ENCODE peak calls at places on chromosome 1, in six cellular contexts. A is A549, G is suprapubic skin, R is GM12878, Y is upper lobe of left lung, E is stomach. M is an unnamed sample.

GRCh38 chr1:36151845-36152203 is 2.5 kb upstream of the TRAPPC3 start:
- DNase-seq in A (no peak), G (no peak), R (no peak), Y (no peak), E (no peak), M (no peak)

GRCh38 chr1:221188531-221188930 is 309.3 kb downstream of the HLX start:
- DNase-seq in A (no peak), G (no peak), R (no peak), Y (no peak), E (no peak), M (no peak)

GRCh38 chr1:40594187-40594531 is 62.7 kb downstream of the ZNF684 start:
- DNase-seq in A (no peak), G (no peak), R (no peak), Y (no peak), E (no peak), M (no peak)

GRCh38 chr1:3548156-3548893 is 63.0 kb downstream of the MEGF6 start:
- DNase-seq in A (no peak), G (no peak), R (no peak), Y (no peak), E (no peak), M (no peak)

GRCh38 chr1:42943166-42943565 is 15.5 kb downstream of the SLC2A1 start:
- DNase-seq in A (peak; percentile 89), G (no peak), R (no peak), Y (no peak), E (peak; percentile 91), M (no peak)

GRCh38 chr1:42844592-42845140 is 1.7 kb upstream of the ZNF691 start:
- DNase-seq in A (no peak), G (no peak), R (no peak), Y (no peak), E (no peak), M (no peak)

GRCh38 chr1:211788626-211789025 is 41.9 kb downstream of the LPGAT1 start:
- DNase-seq in A (no peak), G (no peak), R (no peak), Y (no peak), E (no peak), M (no peak)

GRCh38 chr1:31510853-31511789 is 65.2 kb upstream of the TINAGL1 start:
- DNase-seq in A (no peak), G (no peak), R (no peak), Y (no peak), E (no peak), M (no peak)

GRCh38 chr1:19387045-19387467 is 74.9 kb downstream of the SLC66A1 start:
- DNase-seq in A (no peak), G (no peak), R (no peak), Y (no peak), E (no peak), M (no peak)

GRCh38 chr1:155598842-155599331 is 11.1 kb upstream of the MSTO1 start:
- DNase-seq in A (no peak), G (no peak), R (no peak), Y (no peak), E (no peak), M (no peak)

GRCh38 chr1:31814631-31815306 is 1.1 kb downstream of the SPOCD1 start:
- DNase-seq in A (no peak), G (no peak), R (no peak), Y (peak; percentile 56), E (no peak), M (no peak)

GRCh38 chr1:37016121-37016520 is 18.2 kb downstream of the GRIK3 start:
- DNase-seq in A (no peak), G (no peak), R (no peak), Y (no peak), E (no peak), M (no peak)

GRCh38 chr1:119731741-119732430 is 20.2 kb downstream of the PHGDH start:
- DNase-seq in A (no peak), G (no peak), R (no peak), Y (no peak), E (no peak), M (no peak)

GRCh38 chr1:11563560-11564069 is 84.7 kb downstream of the DISP3 start:
- DNase-seq in A (no peak), G (no peak), R (no peak), Y (peak; percentile 49), E (no peak), M (no peak)

GRCh38 chr1:94011709-94012590 is 102.7 kb upstream of the GCLM start:
- DNase-seq in A (no peak), G (no peak), R (no peak), Y (no peak), E (no peak), M (no peak)

GRCh38 chr1:87084247-87084836 is 169.9 kb downstream of the HS2ST1 start:
- DNase-seq in A (peak; percentile 20), G (no peak), R (no peak), Y (no peak), E (no peak), M (no peak)

GRCh38 chr1:153386500-153386901 is 4.4 kb downstream of the S100A8 start:
- DNase-seq in A (no peak), G (no peak), R (no peak), Y (no peak), E (peak; percentile 29), M (no peak)

GRCh38 chr1:21283524-21283923 is 6.7 kb downstream of the ECE1 start:
- DNase-seq in A (no peak), G (no peak), R (no peak), Y (no peak), E (no peak), M (no peak)

GRCh38 chr1:66729130-66729922 is 22.9 kb upstream of the DYNLT5 start:
- DNase-seq in A (no peak), G (no peak), R (no peak), Y (no peak), E (no peak), M (no peak)

GRCh38 chr1:203048086-203048485 is 21.8 kb downstream of the PPFIA4 start:
- DNase-seq in A (no peak), G (no peak), R (no peak), Y (no peak), E (no peak), M (no peak)

GRCh38 chr1:160309183-160309535 is 24.2 kb upstream of the PEX19 start:
- DNase-seq in A (no peak), G (no peak), R (no peak), Y (no peak), E (no peak), M (no peak)

GRCh38 chr1:64532646-64533045 is 62.7 kb downstream of the CACHD1 start:
- DNase-seq in A (no peak), G (no peak), R (no peak), Y (no peak), E (no peak), M (no peak)

GRCh38 chr1:43035821-43036456 is 77.3 kb upstream of the SLC2A1 start:
- DNase-seq in A (no peak), G (no peak), R (no peak), Y (peak; percentile 61), E (no peak), M (no peak)

GRCh38 chr1:28756846-28757245 is 20.1 kb downstream of the YTHDF2 start:
- DNase-seq in A (no peak), G (no peak), R (no peak), Y (no peak), E (no peak), M (no peak)

GRCh38 chr1:206420471-206420870 is 49.8 kb upstream of the IKBKE start:
- DNase-seq in A (no peak), G (no peak), R (no peak), Y (no peak), E (no peak), M (no peak)

GRCh38 chr1:50271968-50272578 is 151.2 kb downstream of the DMRTA2 start:
- DNase-seq in A (peak; percentile 16), G (no peak), R (no peak), Y (no peak), E (peak; percentile 29), M (no peak)

DNA sequence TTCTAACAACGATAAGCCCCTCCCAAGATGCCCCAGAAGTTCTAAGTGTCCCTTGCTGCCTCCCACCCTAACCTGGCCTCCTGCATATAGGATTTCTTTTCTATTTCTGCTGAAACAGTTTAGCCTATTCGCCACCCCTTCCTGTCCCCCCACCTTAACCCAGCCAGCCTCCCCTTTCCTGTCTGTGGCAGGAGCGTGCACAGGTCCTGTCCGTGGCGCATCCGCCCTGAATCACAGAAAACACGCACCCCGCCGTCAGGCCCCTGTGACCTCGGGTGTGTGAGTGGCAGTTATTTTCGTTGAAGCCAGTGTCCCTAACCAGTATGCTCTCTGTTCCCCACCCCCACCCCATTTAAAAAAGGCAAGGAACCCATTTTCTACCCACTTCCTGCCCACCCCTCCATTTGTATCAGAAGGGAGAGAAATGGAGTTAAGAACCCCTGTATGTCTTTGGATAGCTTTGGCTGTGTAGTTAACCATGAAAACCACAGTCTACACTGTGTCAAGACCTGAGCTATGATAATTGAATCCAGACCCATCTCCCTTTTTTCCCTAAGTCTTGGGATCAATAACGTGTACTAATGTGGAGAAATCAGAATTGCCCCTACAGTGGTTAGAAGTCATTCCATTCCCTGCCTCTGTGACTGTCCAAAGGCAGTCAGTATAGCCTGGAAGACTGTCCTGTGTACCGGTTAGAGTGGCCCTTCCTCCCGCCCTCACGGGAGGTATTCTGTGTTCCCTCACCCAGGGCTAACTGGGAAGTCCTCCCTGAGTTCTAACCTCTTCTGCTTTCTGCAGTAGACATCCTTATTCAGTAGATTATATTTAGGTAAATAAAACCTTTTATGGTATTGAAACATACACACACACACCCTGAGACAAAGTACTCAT is 1.8 kb downstream of the PLEKHO1 start:
- DNase-seq in A (no peak), G (peak; percentile 65), R (no peak), Y (peak; percentile 65), E (peak; percentile 31), M (no peak)
- TF ChIP-seq POLR2A in A (no peak), G (no peak), R (peak; percentile 84), Y (no peak), E (no peak), M (no peak)

DNA sequence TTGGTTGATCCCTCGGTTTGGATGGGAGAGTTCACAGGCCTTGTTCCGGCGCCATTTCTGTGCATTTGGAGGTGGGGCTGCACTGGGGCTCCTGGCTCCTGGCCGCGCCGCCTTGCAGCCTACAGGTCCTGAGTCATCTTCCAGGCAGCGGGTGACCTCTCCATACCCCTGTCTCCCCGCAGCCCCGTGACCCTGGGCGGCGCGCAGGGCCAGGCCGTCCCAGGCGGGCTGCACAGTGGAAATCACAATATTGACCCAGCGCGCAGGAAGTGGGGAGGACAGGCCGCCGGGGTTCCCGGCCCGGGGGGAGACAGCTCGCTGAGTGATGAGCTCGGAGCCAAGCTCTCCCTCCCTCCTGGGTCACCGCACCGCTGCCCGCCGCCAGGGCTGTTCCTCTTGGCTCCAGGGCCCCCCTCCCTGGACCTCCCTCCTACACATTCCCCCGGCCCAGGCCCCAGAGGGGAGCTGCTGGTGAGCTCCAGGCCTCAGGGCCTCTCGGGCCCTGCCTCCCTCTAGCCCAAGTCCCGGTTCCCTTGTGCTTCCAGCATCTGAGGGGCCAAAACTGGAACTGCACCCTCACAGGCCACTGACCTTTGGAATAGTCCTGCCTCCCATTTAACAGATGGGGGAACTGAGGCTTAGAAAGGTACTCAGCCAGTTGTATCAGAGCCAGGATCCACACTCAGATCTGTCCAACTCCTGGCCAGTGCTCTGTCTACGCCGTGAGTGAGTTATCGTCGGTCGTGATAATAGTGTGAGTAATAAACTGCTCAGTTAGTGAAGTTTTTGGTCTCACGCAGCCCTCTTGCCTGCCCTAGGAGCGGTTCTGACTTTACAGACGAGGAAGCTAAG is 142.9 kb upstream of the WNT4 start:
- DNase-seq in A (no peak), G (no peak), R (no peak), Y (peak; percentile 83), E (peak; percentile 23), M (peak; percentile 71)
- TF ChIP-seq EP300 in A (no peak), G (no peak), R (no peak), Y (no peak), E (no peak), M (no peak)

GRCh38 chr1:234768569-234769283 is 158.7 kb upstream of the IRF2BP2 start:
- DNase-seq in A (no peak), G (no peak), R (no peak), Y (no peak), E (no peak), M (no peak)
- H3K4me1 ChIP-seq in A (peaks cover 18% of the 10 kb centered on the region), G (peaks cover 9% of the 10 kb centered on the region), R (peaks cover 37% of the 10 kb centered on the region), Y (peaks cover 18% of the 10 kb centered on the region), E (peaks cover 6% of the 10 kb centered on the region), M (no peaks in the 10 kb centered on the region)

GRCh38 chr1:176501596-176501995 is 38.6 kb downstream of the PAPPA2 start:
- DNase-seq in A (no peak), G (no peak), R (no peak), Y (no peak), E (no peak), M (no peak)
- TF ChIP-seq POLR2A in A (no peak), G (no peak), R (no peak), Y (no peak), E (no peak), M (no peak)